ENCODE peak calls at places on chromosomes 3 and 15, in seven cellular contexts. One of them, this sample, is unnamed.

GRCh38 chr15:69703495-69704187 is 251.0 kb downstream of the RPLP1 start:
- DNase-seq in activated naive CD8-positive, alpha-beta T cell treated with anti-CD3 and anti-CD28 coated beads, Interleukin-2, amount 50 U/mL, for 24 hours: no peak
- DNase-seq in stimulated activated CD8-positive, alpha-beta memory T cell treated with anti-CD3 and anti-CD28 coated beads, Interleukin-12 subunit alpha, Interleukin-12 subunit beta, amount 100 ng/mL, for 1 hour: no peak
- DNase-seq in GM04503: no peak
- DNase-seq in NCI-H1105 treated with DMSO at 0.1 percent for 48 hours: no peak
- DNase-seq in breast epithelium: no peak
- DNase-seq in activated gamma-delta T cell treated with Interleukin-2 at 50 U/mL for 16 hours: no peak
- DNase-seq in this sample: no peak

GRCh38 chr15:47384316-47384715 is 333.0 kb upstream of the SEMA6D start:
- DNase-seq in breast epithelium: no peak
- DNase-seq in activated naive CD8-positive, alpha-beta T cell treated with anti-CD3 and anti-CD28 coated beads, Interleukin-2, amount 50 U/mL, for 24 hours: no peak
- DNase-seq in activated gamma-delta T cell treated with Interleukin-2 at 50 U/mL for 16 hours: no peak
- DNase-seq in GM04503: peak; percentile 26
- DNase-seq in NCI-H1105 treated with DMSO at 0.1 percent for 48 hours: no peak
- DNase-seq in stimulated activated CD8-positive, alpha-beta memory T cell treated with anti-CD3 and anti-CD28 coated beads, Interleukin-12 subunit alpha, Interleukin-12 subunit beta, amount 100 ng/mL, for 1 hour: no peak
- DNase-seq in this sample: peak; percentile 94

GRCh38 chr3:129435367-129435766 is 4.4 kb downstream of the MBD4 start:
- DNase-seq in GM04503: no peak
- DNase-seq in activated naive CD8-positive, alpha-beta T cell treated with anti-CD3 and anti-CD28 coated beads, Interleukin-2, amount 50 U/mL, for 24 hours: no peak
- DNase-seq in breast epithelium: no peak
- DNase-seq in activated gamma-delta T cell treated with Interleukin-2 at 50 U/mL for 16 hours: no peak
- DNase-seq in stimulated activated CD8-positive, alpha-beta memory T cell treated with anti-CD3 and anti-CD28 coated beads, Interleukin-12 subunit alpha, Interleukin-12 subunit beta, amount 100 ng/mL, for 1 hour: no peak
- DNase-seq in NCI-H1105 treated with DMSO at 0.1 percent for 48 hours: no peak
- DNase-seq in this sample: no peak

GRCh38 chr15:88975891-88976290 is 62.7 kb upstream of the MFGE8 start:
- DNase-seq in stimulated activated CD8-positive, alpha-beta memory T cell treated with anti-CD3 and anti-CD28 coated beads, Interleukin-12 subunit alpha, Interleukin-12 subunit beta, amount 100 ng/mL, for 1 hour: no peak
- DNase-seq in NCI-H1105 treated with DMSO at 0.1 percent for 48 hours: no peak
- DNase-seq in activated naive CD8-positive, alpha-beta T cell treated with anti-CD3 and anti-CD28 coated beads, Interleukin-2, amount 50 U/mL, for 24 hours: no peak
- DNase-seq in GM04503: peak; percentile 42
- DNase-seq in breast epithelium: no peak
- DNase-seq in activated gamma-delta T cell treated with Interleukin-2 at 50 U/mL for 16 hours: no peak
- DNase-seq in this sample: no peak

GRCh38 chr3:161920196-161920595 is 423.6 kb downstream of the OTOL1 start:
- DNase-seq in NCI-H1105 treated with DMSO at 0.1 percent for 48 hours: no peak
- DNase-seq in stimulated activated CD8-positive, alpha-beta memory T cell treated with anti-CD3 and anti-CD28 coated beads, Interleukin-12 subunit alpha, Interleukin-12 subunit beta, amount 100 ng/mL, for 1 hour: no peak
- DNase-seq in breast epithelium: no peak
- DNase-seq in GM04503: peak; percentile 51
- DNase-seq in activated naive CD8-positive, alpha-beta T cell treated with anti-CD3 and anti-CD28 coated beads, Interleukin-2, amount 50 U/mL, for 24 hours: no peak
- DNase-seq in activated gamma-delta T cell treated with Interleukin-2 at 50 U/mL for 16 hours: no peak
- DNase-seq in this sample: no peak

GRCh38 chr15:64288577-64288976 is 67.4 kb downstream of the CSNK1G1 start:
- DNase-seq in activated gamma-delta T cell treated with Interleukin-2 at 50 U/mL for 16 hours: no peak
- DNase-seq in GM04503: no peak
- DNase-seq in breast epithelium: no peak
- DNase-seq in NCI-H1105 treated with DMSO at 0.1 percent for 48 hours: peak; percentile 59
- DNase-seq in activated naive CD8-positive, alpha-beta T cell treated with anti-CD3 and anti-CD28 coated beads, Interleukin-2, amount 50 U/mL, for 24 hours: no peak
- DNase-seq in stimulated activated CD8-positive, alpha-beta memory T cell treated with anti-CD3 and anti-CD28 coated beads, Interleukin-12 subunit alpha, Interleukin-12 subunit beta, amount 100 ng/mL, for 1 hour: no peak
- DNase-seq in this sample: no peak

GRCh38 chr3:23035927-23036640 is 167.0 kb upstream of the UBE2E2 start:
- DNase-seq in activated naive CD8-positive, alpha-beta T cell treated with anti-CD3 and anti-CD28 coated beads, Interleukin-2, amount 50 U/mL, for 24 hours: peak; percentile 3
- DNase-seq in NCI-H1105 treated with DMSO at 0.1 percent for 48 hours: no peak
- DNase-seq in activated gamma-delta T cell treated with Interleukin-2 at 50 U/mL for 16 hours: peak; percentile 51
- DNase-seq in breast epithelium: no peak
- DNase-seq in GM04503: no peak
- DNase-seq in stimulated activated CD8-positive, alpha-beta memory T cell treated with anti-CD3 and anti-CD28 coated beads, Interleukin-12 subunit alpha, Interleukin-12 subunit beta, amount 100 ng/mL, for 1 hour: no peak
- DNase-seq in this sample: no peak

GRCh38 chr3:46168583-46168982 is 39.5 kb downstream of the CCR1 start:
- DNase-seq in breast epithelium: no peak
- DNase-seq in GM04503: peak; percentile 11
- DNase-seq in activated naive CD8-positive, alpha-beta T cell treated with anti-CD3 and anti-CD28 coated beads, Interleukin-2, amount 50 U/mL, for 24 hours: no peak
- DNase-seq in stimulated activated CD8-positive, alpha-beta memory T cell treated with anti-CD3 and anti-CD28 coated beads, Interleukin-12 subunit alpha, Interleukin-12 subunit beta, amount 100 ng/mL, for 1 hour: no peak
- DNase-seq in activated gamma-delta T cell treated with Interleukin-2 at 50 U/mL for 16 hours: no peak
- DNase-seq in NCI-H1105 treated with DMSO at 0.1 percent for 48 hours: no peak
- DNase-seq in this sample: no peak

GRCh38 chr3:72258366-72258765 is 473.4 kb upstream of the PROK2 start:
- DNase-seq in activated naive CD8-positive, alpha-beta T cell treated with anti-CD3 and anti-CD28 coated beads, Interleukin-2, amount 50 U/mL, for 24 hours: no peak
- DNase-seq in breast epithelium: no peak
- DNase-seq in GM04503: no peak
- DNase-seq in stimulated activated CD8-positive, alpha-beta memory T cell treated with anti-CD3 and anti-CD28 coated beads, Interleukin-12 subunit alpha, Interleukin-12 subunit beta, amount 100 ng/mL, for 1 hour: no peak
- DNase-seq in activated gamma-delta T cell treated with Interleukin-2 at 50 U/mL for 16 hours: no peak
- DNase-seq in NCI-H1105 treated with DMSO at 0.1 percent for 48 hours: peak; percentile 31
- DNase-seq in this sample: no peak

GRCh38 chr3:142866841-142867631 is 21.8 kb downstream of the PCOLCE2 start:
- DNase-seq in breast epithelium: no peak
- DNase-seq in activated gamma-delta T cell treated with Interleukin-2 at 50 U/mL for 16 hours: no peak
- DNase-seq in GM04503: no peak
- DNase-seq in NCI-H1105 treated with DMSO at 0.1 percent for 48 hours: peak; percentile 68
- DNase-seq in stimulated activated CD8-positive, alpha-beta memory T cell treated with anti-CD3 and anti-CD28 coated beads, Interleukin-12 subunit alpha, Interleukin-12 subunit beta, amount 100 ng/mL, for 1 hour: no peak
- DNase-seq in activated naive CD8-positive, alpha-beta T cell treated with anti-CD3 and anti-CD28 coated beads, Interleukin-2, amount 50 U/mL, for 24 hours: no peak
- DNase-seq in this sample: no peak

GRCh38 chr3:40780341-40780800 is 255.6 kb downstream of the ZNF621 start:
- DNase-seq in activated gamma-delta T cell treated with Interleukin-2 at 50 U/mL for 16 hours: no peak
- DNase-seq in stimulated activated CD8-positive, alpha-beta memory T cell treated with anti-CD3 and anti-CD28 coated beads, Interleukin-12 subunit alpha, Interleukin-12 subunit beta, amount 100 ng/mL, for 1 hour: no peak
- DNase-seq in breast epithelium: peak; percentile 79
- DNase-seq in activated naive CD8-positive, alpha-beta T cell treated with anti-CD3 and anti-CD28 coated beads, Interleukin-2, amount 50 U/mL, for 24 hours: no peak
- DNase-seq in GM04503: no peak
- DNase-seq in NCI-H1105 treated with DMSO at 0.1 percent for 48 hours: peak; percentile 23
- DNase-seq in this sample: peak; percentile 47

GRCh38 chr3:160448845-160449659 is 534 bp downstream of the TRIM59 start:
- DNase-seq in NCI-H1105 treated with DMSO at 0.1 percent for 48 hours: no peak
- DNase-seq in GM04503: no peak
- DNase-seq in activated naive CD8-positive, alpha-beta T cell treated with anti-CD3 and anti-CD28 coated beads, Interleukin-2, amount 50 U/mL, for 24 hours: no peak
- DNase-seq in stimulated activated CD8-positive, alpha-beta memory T cell treated with anti-CD3 and anti-CD28 coated beads, Interleukin-12 subunit alpha, Interleukin-12 subunit beta, amount 100 ng/mL, for 1 hour: no peak
- DNase-seq in breast epithelium: no peak
- DNase-seq in activated gamma-delta T cell treated with Interleukin-2 at 50 U/mL for 16 hours: no peak
- DNase-seq in this sample: no peak

GRCh38 chr3:172516318-172517214 is 6.7 kb downstream of the TNFSF10 start:
- DNase-seq in activated naive CD8-positive, alpha-beta T cell treated with anti-CD3 and anti-CD28 coated beads, Interleukin-2, amount 50 U/mL, for 24 hours: no peak
- DNase-seq in NCI-H1105 treated with DMSO at 0.1 percent for 48 hours: no peak
- DNase-seq in GM04503: peak; percentile 31
- DNase-seq in stimulated activated CD8-positive, alpha-beta memory T cell treated with anti-CD3 and anti-CD28 coated beads, Interleukin-12 subunit alpha, Interleukin-12 subunit beta, amount 100 ng/mL, for 1 hour: no peak
- DNase-seq in activated gamma-delta T cell treated with Interleukin-2 at 50 U/mL for 16 hours: no peak
- DNase-seq in breast epithelium: peak; percentile 69
- DNase-seq in this sample: peak; percentile 25

GRCh38 chr3:195900426-195901355 is 7.7 kb downstream of the TNK2 start:
- DNase-seq in GM04503: no peak
- DNase-seq in activated naive CD8-positive, alpha-beta T cell treated with anti-CD3 and anti-CD28 coated beads, Interleukin-2, amount 50 U/mL, for 24 hours: peak; percentile 52
- DNase-seq in activated gamma-delta T cell treated with Interleukin-2 at 50 U/mL for 16 hours: peak; percentile 33
- DNase-seq in NCI-H1105 treated with DMSO at 0.1 percent for 48 hours: no peak
- DNase-seq in stimulated activated CD8-positive, alpha-beta memory T cell treated with anti-CD3 and anti-CD28 coated beads, Interleukin-12 subunit alpha, Interleukin-12 subunit beta, amount 100 ng/mL, for 1 hour: no peak
- DNase-seq in breast epithelium: no peak
- DNase-seq in this sample: no peak

GRCh38 chr3:83632526-83632925 is 1326.3 kb upstream of the CADM2 start:
- DNase-seq in activated gamma-delta T cell treated with Interleukin-2 at 50 U/mL for 16 hours: no peak
- DNase-seq in NCI-H1105 treated with DMSO at 0.1 percent for 48 hours: no peak
- DNase-seq in activated naive CD8-positive, alpha-beta T cell treated with anti-CD3 and anti-CD28 coated beads, Interleukin-2, amount 50 U/mL, for 24 hours: no peak
- DNase-seq in breast epithelium: no peak
- DNase-seq in stimulated activated CD8-positive, alpha-beta memory T cell treated with anti-CD3 and anti-CD28 coated beads, Interleukin-12 subunit alpha, Interleukin-12 subunit beta, amount 100 ng/mL, for 1 hour: no peak
- DNase-seq in GM04503: no peak
- DNase-seq in this sample: no peak

GRCh38 chr3:27353221-27353620 is 16.0 kb downstream of the NEK10 start:
- DNase-seq in activated naive CD8-positive, alpha-beta T cell treated with anti-CD3 and anti-CD28 coated beads, Interleukin-2, amount 50 U/mL, for 24 hours: no peak
- DNase-seq in GM04503: peak; percentile 14
- DNase-seq in breast epithelium: no peak
- DNase-seq in NCI-H1105 treated with DMSO at 0.1 percent for 48 hours: no peak
- DNase-seq in activated gamma-delta T cell treated with Interleukin-2 at 50 U/mL for 16 hours: no peak
- DNase-seq in stimulated activated CD8-positive, alpha-beta memory T cell treated with anti-CD3 and anti-CD28 coated beads, Interleukin-12 subunit alpha, Interleukin-12 subunit beta, amount 100 ng/mL, for 1 hour: no peak
- DNase-seq in this sample: no peak

GRCh38 chr15:64854041-64854440 is 12.3 kb downstream of the PLEKHO2 start:
- DNase-seq in GM04503: no peak
- DNase-seq in activated gamma-delta T cell treated with Interleukin-2 at 50 U/mL for 16 hours: no peak
- DNase-seq in stimulated activated CD8-positive, alpha-beta memory T cell treated with anti-CD3 and anti-CD28 coated beads, Interleukin-12 subunit alpha, Interleukin-12 subunit beta, amount 100 ng/mL, for 1 hour: no peak
- DNase-seq in breast epithelium: no peak
- DNase-seq in activated naive CD8-positive, alpha-beta T cell treated with anti-CD3 and anti-CD28 coated beads, Interleukin-2, amount 50 U/mL, for 24 hours: no peak
- DNase-seq in NCI-H1105 treated with DMSO at 0.1 percent for 48 hours: no peak
- DNase-seq in this sample: no peak

GRCh38 chr3:51967384-51968174 is at the start of gene PCBP4:
- DNase-seq in NCI-H1105 treated with DMSO at 0.1 percent for 48 hours: peak; percentile 6
- DNase-seq in GM04503: no peak
- DNase-seq in activated gamma-delta T cell treated with Interleukin-2 at 50 U/mL for 16 hours: no peak
- DNase-seq in breast epithelium: peak; percentile 69
- DNase-seq in activated naive CD8-positive, alpha-beta T cell treated with anti-CD3 and anti-CD28 coated beads, Interleukin-2, amount 50 U/mL, for 24 hours: no peak
- DNase-seq in stimulated activated CD8-positive, alpha-beta memory T cell treated with anti-CD3 and anti-CD28 coated beads, Interleukin-12 subunit alpha, Interleukin-12 subunit beta, amount 100 ng/mL, for 1 hour: no peak
- DNase-seq in this sample: no peak

GRCh38 chr15:86178845-86179244 is 99.2 kb downstream of the AGBL1 start:
- DNase-seq in breast epithelium: no peak
- DNase-seq in stimulated activated CD8-positive, alpha-beta memory T cell treated with anti-CD3 and anti-CD28 coated beads, Interleukin-12 subunit alpha, Interleukin-12 subunit beta, amount 100 ng/mL, for 1 hour: no peak
- DNase-seq in activated naive CD8-positive, alpha-beta T cell treated with anti-CD3 and anti-CD28 coated beads, Interleukin-2, amount 50 U/mL, for 24 hours: no peak
- DNase-seq in NCI-H1105 treated with DMSO at 0.1 percent for 48 hours: peak; percentile 17
- DNase-seq in GM04503: no peak
- DNase-seq in activated gamma-delta T cell treated with Interleukin-2 at 50 U/mL for 16 hours: no peak
- DNase-seq in this sample: no peak

GRCh38 chr3:160686955-160687535 is 10.1 kb downstream of the ARL14 start:
- DNase-seq in GM04503: no peak
- DNase-seq in breast epithelium: no peak
- DNase-seq in activated gamma-delta T cell treated with Interleukin-2 at 50 U/mL for 16 hours: no peak
- DNase-seq in activated naive CD8-positive, alpha-beta T cell treated with anti-CD3 and anti-CD28 coated beads, Interleukin-2, amount 50 U/mL, for 24 hours: no peak
- DNase-seq in stimulated activated CD8-positive, alpha-beta memory T cell treated with anti-CD3 and anti-CD28 coated beads, Interleukin-12 subunit alpha, Interleukin-12 subunit beta, amount 100 ng/mL, for 1 hour: no peak
- DNase-seq in NCI-H1105 treated with DMSO at 0.1 percent for 48 hours: peak; percentile 44
- DNase-seq in this sample: no peak

GRCh38 chr3:41364736-41365135 is 165.4 kb downstream of the CTNNB1 start:
- DNase-seq in activated gamma-delta T cell treated with Interleukin-2 at 50 U/mL for 16 hours: no peak
- DNase-seq in stimulated activated CD8-positive, alpha-beta memory T cell treated with anti-CD3 and anti-CD28 coated beads, Interleukin-12 subunit alpha, Interleukin-12 subunit beta, amount 100 ng/mL, for 1 hour: no peak
- DNase-seq in activated naive CD8-positive, alpha-beta T cell treated with anti-CD3 and anti-CD28 coated beads, Interleukin-2, amount 50 U/mL, for 24 hours: no peak
- DNase-seq in NCI-H1105 treated with DMSO at 0.1 percent for 48 hours: no peak
- DNase-seq in breast epithelium: no peak
- DNase-seq in GM04503: peak; percentile 10
- DNase-seq in this sample: no peak

GRCh38 chr3:98797905-98798304 is 34.8 kb downstream of the ST3GAL6 start:
- DNase-seq in activated gamma-delta T cell treated with Interleukin-2 at 50 U/mL for 16 hours: no peak
- DNase-seq in breast epithelium: no peak
- DNase-seq in activated naive CD8-positive, alpha-beta T cell treated with anti-CD3 and anti-CD28 coated beads, Interleukin-2, amount 50 U/mL, for 24 hours: no peak
- DNase-seq in stimulated activated CD8-positive, alpha-beta memory T cell treated with anti-CD3 and anti-CD28 coated beads, Interleukin-12 subunit alpha, Interleukin-12 subunit beta, amount 100 ng/mL, for 1 hour: no peak
- DNase-seq in GM04503: no peak
- DNase-seq in NCI-H1105 treated with DMSO at 0.1 percent for 48 hours: no peak
- DNase-seq in this sample: no peak

GRCh38 chr15:44370830-44371229 is 56.6 kb upstream of the CTDSPL2 start:
- DNase-seq in NCI-H1105 treated with DMSO at 0.1 percent for 48 hours: no peak
- DNase-seq in activated gamma-delta T cell treated with Interleukin-2 at 50 U/mL for 16 hours: no peak
- DNase-seq in activated naive CD8-positive, alpha-beta T cell treated with anti-CD3 and anti-CD28 coated beads, Interleukin-2, amount 50 U/mL, for 24 hours: no peak
- DNase-seq in breast epithelium: no peak
- DNase-seq in GM04503: no peak
- DNase-seq in stimulated activated CD8-positive, alpha-beta memory T cell treated with anti-CD3 and anti-CD28 coated beads, Interleukin-12 subunit alpha, Interleukin-12 subunit beta, amount 100 ng/mL, for 1 hour: no peak
- DNase-seq in this sample: no peak

GRCh38 chr3:121295453-121295852 is 250.3 kb downstream of the POLQ start:
- DNase-seq in stimulated activated CD8-positive, alpha-beta memory T cell treated with anti-CD3 and anti-CD28 coated beads, Interleukin-12 subunit alpha, Interleukin-12 subunit beta, amount 100 ng/mL, for 1 hour: no peak
- DNase-seq in NCI-H1105 treated with DMSO at 0.1 percent for 48 hours: no peak
- DNase-seq in breast epithelium: no peak
- DNase-seq in activated gamma-delta T cell treated with Interleukin-2 at 50 U/mL for 16 hours: no peak
- DNase-seq in activated naive CD8-positive, alpha-beta T cell treated with anti-CD3 and anti-CD28 coated beads, Interleukin-2, amount 50 U/mL, for 24 hours: no peak
- DNase-seq in GM04503: no peak
- DNase-seq in this sample: no peak

GRCh38 chr3:32913790-32914446 is 37.5 kb upstream of the CCR4 start:
- DNase-seq in breast epithelium: no peak
- DNase-seq in NCI-H1105 treated with DMSO at 0.1 percent for 48 hours: no peak
- DNase-seq in activated naive CD8-positive, alpha-beta T cell treated with anti-CD3 and anti-CD28 coated beads, Interleukin-2, amount 50 U/mL, for 24 hours: no peak
- DNase-seq in activated gamma-delta T cell treated with Interleukin-2 at 50 U/mL for 16 hours: no peak
- DNase-seq in stimulated activated CD8-positive, alpha-beta memory T cell treated with anti-CD3 and anti-CD28 coated beads, Interleukin-12 subunit alpha, Interleukin-12 subunit beta, amount 100 ng/mL, for 1 hour: no peak
- DNase-seq in GM04503: peak; percentile 89
- DNase-seq in this sample: no peak